ENCODE peak calls at places on chromosomes 12 and 14, in five cellular contexts. One of them, this sample, is unnamed.

GRCh38 chr14:99612065-99612736 is 8.2 kb upstream of the CCDC85C start:
- DNase-seq in astrocyte of the spinal cord: no peak
- DNase-seq in BE2C: no peak
- DNase-seq in AG10803: no peak
- DNase-seq in cardiac fibroblast: no peak
- DNase-seq in this sample: no peak

GRCh38 chr12:114406326-114407033 is 536 bp upstream of the TBX5 start:
- DNase-seq in astrocyte of the spinal cord: no peak
- DNase-seq in AG10803: peak; percentile 58
- DNase-seq in BE2C: no peak
- DNase-seq in cardiac fibroblast: peak; percentile 61
- DNase-seq in this sample: peak; percentile 28

GRCh38 chr12:130049666-130050065 is 112.6 kb upstream of the FZD10 start:
- DNase-seq in BE2C: no peak
- DNase-seq in astrocyte of the spinal cord: no peak
- DNase-seq in AG10803: no peak
- DNase-seq in cardiac fibroblast: no peak
- DNase-seq in this sample: no peak

GRCh38 chr14:36767603-36768281 is 106.1 kb downstream of the PAX9 start:
- DNase-seq in astrocyte of the spinal cord: peak; percentile 3
- DNase-seq in BE2C: no peak
- DNase-seq in AG10803: peak; percentile 27
- DNase-seq in cardiac fibroblast: no peak
- DNase-seq in this sample: no peak

GRCh38 chr12:12582895-12583303 is 20.2 kb upstream of the DUSP16 start:
- DNase-seq in AG10803: peak; percentile 63
- DNase-seq in cardiac fibroblast: peak; percentile 28
- DNase-seq in BE2C: no peak
- DNase-seq in astrocyte of the spinal cord: no peak
- DNase-seq in this sample: peak; percentile 74

GRCh38 chr14:68807148-68807600 is 14.3 kb upstream of the ZFP36L1 start:
- DNase-seq in AG10803: peak; percentile 89
- DNase-seq in cardiac fibroblast: peak; percentile 93
- DNase-seq in BE2C: no peak
- DNase-seq in astrocyte of the spinal cord: peak; percentile 71
- DNase-seq in this sample: peak; percentile 45

GRCh38 chr12:121438905-121439304 is 39.0 kb downstream of the RNF34 start:
- DNase-seq in cardiac fibroblast: no peak
- DNase-seq in AG10803: no peak
- DNase-seq in BE2C: no peak
- DNase-seq in astrocyte of the spinal cord: no peak
- DNase-seq in this sample: no peak

GRCh38 chr12:78712834-78713455 is 151.6 kb upstream of the SYT1 start:
- DNase-seq in astrocyte of the spinal cord: no peak
- DNase-seq in cardiac fibroblast: no peak
- DNase-seq in AG10803: no peak
- DNase-seq in BE2C: no peak
- DNase-seq in this sample: no peak

GRCh38 chr14:105529506-105530445 is 3.4 kb downstream of the TMEM121 start:
- DNase-seq in AG10803: no peak
- DNase-seq in astrocyte of the spinal cord: no peak
- DNase-seq in BE2C: no peak
- DNase-seq in cardiac fibroblast: no peak
- DNase-seq in this sample: peak; percentile 62

GRCh38 chr12:113315358-113315757 is 19.6 kb downstream of the SLC8B1 start:
- DNase-seq in cardiac fibroblast: no peak
- DNase-seq in AG10803: no peak
- DNase-seq in BE2C: no peak
- DNase-seq in astrocyte of the spinal cord: no peak
- DNase-seq in this sample: no peak

GRCh38 chr12:113314121-113314529 is 20.8 kb downstream of the SLC8B1 start:
- DNase-seq in cardiac fibroblast: no peak
- DNase-seq in astrocyte of the spinal cord: no peak
- DNase-seq in AG10803: no peak
- DNase-seq in BE2C: peak; percentile 36
- DNase-seq in this sample: no peak

GRCh38 chr12:113317122-113317521 is 17.8 kb downstream of the SLC8B1 start:
- DNase-seq in BE2C: no peak
- DNase-seq in astrocyte of the spinal cord: no peak
- DNase-seq in cardiac fibroblast: no peak
- DNase-seq in AG10803: no peak
- DNase-seq in this sample: no peak

GRCh38 chr12:113318046-113318656 is 16.8 kb downstream of the SLC8B1 start:
- DNase-seq in BE2C: no peak
- DNase-seq in AG10803: no peak
- DNase-seq in astrocyte of the spinal cord: no peak
- DNase-seq in cardiac fibroblast: no peak
- DNase-seq in this sample: no peak

DNA sequence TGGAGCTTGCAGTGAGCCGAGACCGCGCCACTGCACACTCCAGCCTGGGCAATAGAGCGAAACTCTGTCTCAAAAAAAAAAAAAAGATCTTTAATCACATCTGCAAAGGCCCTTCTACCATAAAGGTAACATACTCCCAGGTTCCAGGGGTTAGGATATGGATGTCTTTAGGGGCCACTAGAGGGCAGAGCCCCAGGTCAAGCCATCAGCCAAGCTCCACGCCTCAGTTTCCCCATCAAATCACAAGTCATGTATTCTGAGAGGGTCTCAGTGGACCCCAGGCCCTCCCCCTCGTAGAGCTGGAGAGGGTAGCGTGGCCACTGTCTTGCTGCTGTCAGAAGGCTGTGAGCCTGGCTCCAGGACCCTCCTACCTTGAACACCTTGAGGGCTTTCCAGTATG is 18.8 kb downstream of the SLC8B1 start:
- DNase-seq in astrocyte of the spinal cord: no peak
- DNase-seq in AG10803: no peak
- DNase-seq in cardiac fibroblast: no peak
- DNase-seq in BE2C: no peak
- DNase-seq in this sample: no peak
- TF ChIP-seq CTCF in astrocyte of the spinal cord: peak; percentile 13
- TF ChIP-seq CTCF in AG10803: peak; percentile 10
- TF ChIP-seq CTCF in cardiac fibroblast: peak; percentile 6
- TF ChIP-seq CTCF in BE2C: peak; percentile 27
- TF ChIP-seq CTCF in this sample: peak; percentile 9

DNA sequence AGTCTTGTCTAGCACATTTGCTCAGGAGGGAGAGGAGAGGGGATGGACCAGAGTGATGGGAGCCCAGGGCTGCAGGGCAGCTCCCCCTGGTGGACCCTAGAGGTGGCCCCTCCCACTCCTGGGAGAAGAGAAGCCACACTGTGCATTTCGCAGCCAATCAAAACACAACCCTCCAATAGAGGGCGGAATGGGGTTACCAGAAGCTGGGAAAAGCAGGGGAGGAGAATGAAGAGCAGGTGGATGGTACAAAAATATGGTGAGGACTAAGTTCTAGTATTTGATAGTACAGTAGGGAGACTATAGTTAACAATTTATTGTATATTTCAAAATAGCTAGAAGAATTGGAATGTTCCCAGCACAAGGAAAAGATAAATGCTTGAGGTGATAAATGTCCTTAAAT is 23.6 kb downstream of the VASH1 start:
- DNase-seq in AG10803: peak; percentile 57
- DNase-seq in BE2C: peak; percentile 91
- DNase-seq in astrocyte of the spinal cord: peak; percentile 78
- DNase-seq in cardiac fibroblast: peak; percentile 87
- DNase-seq in this sample: peak; percentile 80
- TF ChIP-seq CTCF in AG10803: peak; percentile 74
- TF ChIP-seq CTCF in BE2C: peak; percentile 100
- TF ChIP-seq CTCF in astrocyte of the spinal cord: peak; percentile 94
- TF ChIP-seq CTCF in cardiac fibroblast: peak; percentile 91
- TF ChIP-seq CTCF in this sample: peak; percentile 81

DNA sequence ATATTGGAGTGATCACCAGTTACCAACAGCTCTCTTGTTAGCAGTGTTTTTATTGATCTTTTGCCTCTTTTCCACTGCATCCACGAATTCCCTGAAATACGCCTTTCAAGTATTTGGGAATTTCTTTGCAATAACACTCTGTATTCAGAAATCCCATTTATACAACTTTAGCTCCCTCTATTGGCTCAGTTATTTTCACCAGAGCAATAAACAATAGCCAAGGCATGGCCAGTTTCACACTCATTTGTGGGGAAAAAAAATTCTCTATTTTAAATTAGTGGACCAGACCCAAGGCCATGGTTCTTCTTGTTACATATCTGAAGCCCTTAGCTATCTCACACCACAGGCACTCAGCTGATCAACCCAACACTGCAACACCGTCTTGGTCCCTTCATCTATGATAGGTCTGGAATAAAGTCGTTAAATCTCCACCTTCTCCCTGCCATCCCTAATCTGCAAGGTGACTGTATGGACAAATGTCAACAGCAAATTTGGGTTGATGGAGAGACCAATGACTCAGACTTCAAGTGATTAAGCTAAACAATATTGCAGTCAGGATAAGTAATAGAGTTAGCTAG is 92.4 kb upstream of the TMEM260 start:
- DNase-seq in astrocyte of the spinal cord: peak; percentile 26
- DNase-seq in BE2C: no peak
- DNase-seq in cardiac fibroblast: peak; percentile 54
- DNase-seq in AG10803: peak; percentile 22
- DNase-seq in this sample: no peak
- TF ChIP-seq CTCF in astrocyte of the spinal cord: peak; percentile 43
- TF ChIP-seq CTCF in BE2C: peak; percentile 62
- TF ChIP-seq CTCF in cardiac fibroblast: peak; percentile 42
- TF ChIP-seq CTCF in AG10803: peak; percentile 60
- TF ChIP-seq CTCF in this sample: peak; percentile 22

GRCh38 chr12:107762874-107763273 is 1.9 kb upstream of the PRDM4 start:
- DNase-seq in BE2C: no peak
- DNase-seq in astrocyte of the spinal cord: no peak
- DNase-seq in AG10803: no peak
- DNase-seq in cardiac fibroblast: no peak
- DNase-seq in this sample: no peak

GRCh38 chr12:107761502-107761904 is 566 bp upstream of the PRDM4 start:
- DNase-seq in BE2C: no peak
- DNase-seq in astrocyte of the spinal cord: no peak
- DNase-seq in AG10803: no peak
- DNase-seq in cardiac fibroblast: peak; percentile 10
- DNase-seq in this sample: no peak

GRCh38 chr12:107760207-107760816 is 625 bp downstream of the PRDM4 start:
- DNase-seq in AG10803: peak; percentile 6
- DNase-seq in BE2C: peak; percentile 46
- DNase-seq in cardiac fibroblast: peak; percentile 7
- DNase-seq in astrocyte of the spinal cord: no peak
- DNase-seq in this sample: peak; percentile 43

GRCh38 chr12:107759410-107759809 is 1.5 kb downstream of the PRDM4 start:
- DNase-seq in astrocyte of the spinal cord: peak; percentile 89
- DNase-seq in BE2C: no peak
- DNase-seq in AG10803: peak; percentile 80
- DNase-seq in cardiac fibroblast: peak; percentile 63
- DNase-seq in this sample: no peak

GRCh38 chr12:107760817-107761501 is at the start of gene PRDM4:
- DNase-seq in AG10803: peak; percentile 93
- DNase-seq in astrocyte of the spinal cord: peak; percentile 94
- DNase-seq in cardiac fibroblast: peak; percentile 97
- DNase-seq in BE2C: peak; percentile 96
- DNase-seq in this sample: peak; percentile 98
- TF ChIP-seq CTCF in AG10803: no peak
- TF ChIP-seq CTCF in astrocyte of the spinal cord: no peak
- TF ChIP-seq CTCF in cardiac fibroblast: no peak
- TF ChIP-seq CTCF in BE2C: no peak
- TF ChIP-seq CTCF in this sample: peak; percentile 86

GRCh38 chr12:56271031-56271430 is 4.3 kb downstream of the COQ10A start:
- DNase-seq in cardiac fibroblast: peak; percentile 49
- DNase-seq in BE2C: no peak
- DNase-seq in astrocyte of the spinal cord: peak; percentile 31
- DNase-seq in AG10803: peak; percentile 31
- DNase-seq in this sample: no peak
- TF ChIP-seq CTCF in cardiac fibroblast: peak; percentile 54
- TF ChIP-seq CTCF in BE2C: peak; percentile 68
- TF ChIP-seq CTCF in astrocyte of the spinal cord: peak; percentile 60
- TF ChIP-seq CTCF in AG10803: peak; percentile 58
- TF ChIP-seq CTCF in this sample: peak; percentile 50

This sample was measured in GM13977.